ENCODE peak calls at places on chromosomes 1 and 21, in seven cellular contexts. One of them, this sample, is unnamed.

GRCh38 chr1:203051841-203052324 is 25.6 kb downstream of the PPFIA4 start:
- DNase-seq in tibial nerve: no peak
- DNase-seq in psoas muscle: peak
- DNase-seq in pancreas: no peak
- DNase-seq in AG04450: no peak
- DNase-seq in naive thymus-derived CD4-positive, alpha-beta T cell: no peak
- DNase-seq in SK-N-MC: no peak
- DNase-seq in this sample: no peak

GRCh38 chr1:231266811-231267322 is 25.9 kb downstream of the GNPAT start:
- DNase-seq in psoas muscle: no peak
- DNase-seq in AG04450: no peak
- DNase-seq in naive thymus-derived CD4-positive, alpha-beta T cell: no peak
- DNase-seq in SK-N-MC: no peak
- DNase-seq in pancreas: no peak
- DNase-seq in tibial nerve: no peak
- DNase-seq in this sample: no peak

GRCh38 chr1:32611859-32612188 is 38.5 kb downstream of the ZBTB8OS start:
- DNase-seq in tibial nerve: no peak
- DNase-seq in naive thymus-derived CD4-positive, alpha-beta T cell: no peak
- DNase-seq in AG04450: no peak
- DNase-seq in pancreas: no peak
- DNase-seq in SK-N-MC: no peak
- DNase-seq in psoas muscle: no peak
- DNase-seq in this sample: no peak

GRCh38 chr1:242525360-242525722 is 844 bp upstream of the PLD5 start:
- DNase-seq in SK-N-MC: no peak
- DNase-seq in pancreas: no peak
- DNase-seq in naive thymus-derived CD4-positive, alpha-beta T cell: no peak
- DNase-seq in AG04450: no peak
- DNase-seq in tibial nerve: no peak
- DNase-seq in psoas muscle: no peak
- DNase-seq in this sample: no peak

GRCh38 chr21:28832013-28832714 is 160.5 kb downstream of the LTN1 start:
- DNase-seq in SK-N-MC: no peak
- DNase-seq in pancreas: no peak
- DNase-seq in psoas muscle: no peak
- DNase-seq in tibial nerve: no peak
- DNase-seq in AG04450: no peak
- DNase-seq in naive thymus-derived CD4-positive, alpha-beta T cell: peak
- DNase-seq in this sample: no peak

GRCh38 chr1:10888791-10889627 is 92.6 kb upstream of the CASZ1 start:
- DNase-seq in psoas muscle: no peak
- DNase-seq in SK-N-MC: no peak
- DNase-seq in AG04450: no peak
- DNase-seq in naive thymus-derived CD4-positive, alpha-beta T cell: no peak
- DNase-seq in pancreas: no peak
- DNase-seq in tibial nerve: no peak
- DNase-seq in this sample: no peak

GRCh38 chr1:19679691-19680090 is 15.0 kb downstream of the HTR6 start:
- DNase-seq in naive thymus-derived CD4-positive, alpha-beta T cell: no peak
- DNase-seq in SK-N-MC: no peak
- DNase-seq in AG04450: no peak
- DNase-seq in tibial nerve: no peak
- DNase-seq in psoas muscle: no peak
- DNase-seq in pancreas: no peak
- DNase-seq in this sample: no peak

GRCh38 chr1:33088119-33088906 is 7.4 kb downstream of the AZIN2 start:
- DNase-seq in SK-N-MC: no peak
- DNase-seq in AG04450: no peak
- DNase-seq in tibial nerve: no peak
- DNase-seq in pancreas: no peak
- DNase-seq in psoas muscle: no peak
- DNase-seq in naive thymus-derived CD4-positive, alpha-beta T cell: no peak
- DNase-seq in this sample: no peak

GRCh38 chr21:14766241-14766640 is 220.1 kb upstream of the SAMSN1 start:
- DNase-seq in psoas muscle: no peak
- DNase-seq in SK-N-MC: no peak
- DNase-seq in pancreas: no peak
- DNase-seq in AG04450: no peak
- DNase-seq in naive thymus-derived CD4-positive, alpha-beta T cell: no peak
- DNase-seq in tibial nerve: no peak
- DNase-seq in this sample: no peak

GRCh38 chr1:172185206-172185605 is 235.3 kb upstream of the C1orf105 start:
- DNase-seq in naive thymus-derived CD4-positive, alpha-beta T cell: no peak
- DNase-seq in psoas muscle: no peak
- DNase-seq in AG04450: no peak
- DNase-seq in tibial nerve: no peak
- DNase-seq in pancreas: no peak
- DNase-seq in SK-N-MC: no peak
- DNase-seq in this sample: no peak

GRCh38 chr1:214332950-214333798 is 52.2 kb downstream of the SMYD2 start:
- DNase-seq in AG04450: peak
- DNase-seq in psoas muscle: peak
- DNase-seq in SK-N-MC: no peak
- DNase-seq in naive thymus-derived CD4-positive, alpha-beta T cell: peak
- DNase-seq in pancreas: no peak
- DNase-seq in tibial nerve: peak
- DNase-seq in this sample: no peak

GRCh38 chr1:26787706-26788514 is at the start of gene PIGV:
- DNase-seq in AG04450: no peak
- DNase-seq in naive thymus-derived CD4-positive, alpha-beta T cell: peak
- DNase-seq in SK-N-MC: no peak
- DNase-seq in tibial nerve: peak
- DNase-seq in pancreas: peak
- DNase-seq in psoas muscle: peak
- DNase-seq in this sample: peak

GRCh38 chr21:43361127-43361492 is 65.8 kb downstream of the SIK1 start:
- DNase-seq in pancreas: no peak
- DNase-seq in psoas muscle: peak
- DNase-seq in naive thymus-derived CD4-positive, alpha-beta T cell: peak
- DNase-seq in tibial nerve: no peak
- DNase-seq in AG04450: no peak
- DNase-seq in SK-N-MC: no peak
- DNase-seq in this sample: no peak

GRCh38 chr1:26558649-26559048 is 29.1 kb downstream of the RPS6KA1 start:
- DNase-seq in pancreas: no peak
- DNase-seq in tibial nerve: no peak
- DNase-seq in SK-N-MC: no peak
- DNase-seq in AG04450: no peak
- DNase-seq in naive thymus-derived CD4-positive, alpha-beta T cell: no peak
- DNase-seq in psoas muscle: no peak
- DNase-seq in this sample: no peak

GRCh38 chr1:156114101-156114918 is at the start of gene LMNA:
- DNase-seq in SK-N-MC: no peak
- DNase-seq in naive thymus-derived CD4-positive, alpha-beta T cell: no peak
- DNase-seq in pancreas: peak
- DNase-seq in AG04450: peak
- DNase-seq in psoas muscle: peak
- DNase-seq in tibial nerve: peak
- DNase-seq in this sample: peak

GRCh38 chr1:112697781-112698201 is 9.1 kb downstream of the RHOC start:
- DNase-seq in AG04450: no peak
- DNase-seq in naive thymus-derived CD4-positive, alpha-beta T cell: no peak
- DNase-seq in psoas muscle: no peak
- DNase-seq in pancreas: no peak
- DNase-seq in SK-N-MC: no peak
- DNase-seq in tibial nerve: no peak
- DNase-seq in this sample: no peak

GRCh38 chr1:112700290-112701226 is 6.4 kb downstream of the RHOC start:
- DNase-seq in SK-N-MC: no peak
- DNase-seq in naive thymus-derived CD4-positive, alpha-beta T cell: peak
- DNase-seq in psoas muscle: peak
- DNase-seq in tibial nerve: peak
- DNase-seq in pancreas: peak
- DNase-seq in AG04450: peak
- DNase-seq in this sample: peak

GRCh38 chr1:112698366-112699310 is 8.3 kb downstream of the RHOC start:
- DNase-seq in pancreas: peak
- DNase-seq in naive thymus-derived CD4-positive, alpha-beta T cell: no peak
- DNase-seq in psoas muscle: no peak
- DNase-seq in tibial nerve: no peak
- DNase-seq in AG04450: no peak
- DNase-seq in SK-N-MC: no peak
- DNase-seq in this sample: no peak

GRCh38 chr1:112701227-112702066 is 5.5 kb downstream of the RHOC start:
- DNase-seq in tibial nerve: no peak
- DNase-seq in AG04450: no peak
- DNase-seq in SK-N-MC: no peak
- DNase-seq in psoas muscle: no peak
- DNase-seq in naive thymus-derived CD4-positive, alpha-beta T cell: no peak
- DNase-seq in pancreas: no peak
- DNase-seq in this sample: no peak

DNA sequence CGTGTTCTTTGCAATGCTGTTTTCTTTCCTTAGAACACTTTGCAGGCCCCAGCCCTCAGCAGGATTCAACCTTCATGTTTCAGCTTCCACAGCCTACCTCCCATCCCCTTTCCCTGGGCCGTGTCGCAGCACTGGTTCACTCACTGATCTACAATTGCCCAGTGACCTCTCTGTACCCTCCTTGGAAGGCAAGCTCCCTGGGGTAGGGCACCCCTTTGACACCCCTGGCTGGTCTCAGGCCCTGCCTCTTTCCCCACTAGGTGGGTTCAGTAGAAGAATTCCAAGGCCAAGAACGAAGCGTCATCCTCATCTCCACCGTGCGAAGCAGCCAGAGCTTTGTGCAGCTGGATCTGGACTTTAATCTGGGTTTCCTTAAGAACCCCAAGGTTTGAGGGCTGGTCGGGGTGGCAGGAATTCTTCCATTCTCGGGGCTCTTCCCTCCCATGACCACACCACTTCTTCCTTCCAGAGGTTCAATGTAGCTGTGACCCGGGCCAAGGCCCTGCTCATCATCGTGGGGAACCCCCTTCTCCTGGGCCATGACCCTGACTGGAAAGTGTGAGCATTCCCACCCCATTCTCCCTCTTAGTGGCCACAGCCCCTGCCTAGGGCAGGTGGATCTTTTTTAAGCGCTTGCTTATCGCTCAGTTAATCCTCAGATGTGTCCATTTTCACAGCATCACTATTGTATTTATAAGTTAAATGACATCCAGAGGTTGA is 7.3 kb downstream of the RHOC start:
- DNase-seq in psoas muscle: no peak
- DNase-seq in AG04450: no peak
- DNase-seq in tibial nerve: no peak
- DNase-seq in pancreas: no peak
- DNase-seq in naive thymus-derived CD4-positive, alpha-beta T cell: no peak
- DNase-seq in SK-N-MC: no peak
- DNase-seq in this sample: no peak
- H3K27ac ChIP-seq in psoas muscle: peak
- H3K27ac ChIP-seq in AG04450: peak
- H3K27ac ChIP-seq in tibial nerve: peak
- H3K27ac ChIP-seq in pancreas: no peak
- H3K27ac ChIP-seq in naive thymus-derived CD4-positive, alpha-beta T cell: no peak
- H3K27ac ChIP-seq in SK-N-MC: peak
- H3K27ac ChIP-seq in this sample: peak

DNA sequence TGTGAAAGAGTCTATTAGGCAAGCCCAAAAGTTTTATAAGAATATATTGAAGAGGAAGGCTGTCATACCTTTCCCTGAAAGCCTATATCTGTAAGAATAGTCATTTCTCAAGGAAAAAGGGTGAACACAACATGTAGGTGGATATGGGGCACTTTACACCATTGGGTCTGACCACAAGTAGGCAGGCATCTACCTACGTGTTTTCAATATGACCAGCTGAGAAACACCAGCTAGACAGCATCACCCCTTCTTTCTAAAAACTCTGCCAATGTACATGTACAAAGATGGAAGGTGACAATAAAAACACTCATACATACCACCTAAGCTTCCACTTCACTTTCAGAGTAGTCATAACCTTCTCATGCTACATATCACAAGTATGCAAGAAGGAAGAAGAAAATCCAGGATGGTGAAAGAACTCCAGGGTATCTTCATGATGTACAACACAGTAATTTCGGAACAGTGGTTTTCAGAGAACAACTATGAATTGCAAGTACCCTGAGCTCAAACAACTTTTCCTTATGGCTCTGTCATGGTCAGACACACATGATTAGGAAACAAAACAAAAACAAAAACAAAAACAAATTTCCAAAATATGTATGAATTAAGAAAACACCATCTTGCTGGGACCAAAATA is 98.5 kb upstream of the ADGRL2 start:
- DNase-seq in tibial nerve: no peak
- DNase-seq in naive thymus-derived CD4-positive, alpha-beta T cell: no peak
- DNase-seq in SK-N-MC: no peak
- DNase-seq in psoas muscle: no peak
- DNase-seq in pancreas: no peak
- DNase-seq in AG04450: no peak
- DNase-seq in this sample: no peak
- H3K27ac ChIP-seq in tibial nerve: no peak
- H3K27ac ChIP-seq in naive thymus-derived CD4-positive, alpha-beta T cell: no peak
- H3K27ac ChIP-seq in SK-N-MC: no peak
- H3K27ac ChIP-seq in psoas muscle: no peak
- H3K27ac ChIP-seq in pancreas: no peak
- H3K27ac ChIP-seq in AG04450: no peak
- H3K27ac ChIP-seq in this sample: no peak

DNA sequence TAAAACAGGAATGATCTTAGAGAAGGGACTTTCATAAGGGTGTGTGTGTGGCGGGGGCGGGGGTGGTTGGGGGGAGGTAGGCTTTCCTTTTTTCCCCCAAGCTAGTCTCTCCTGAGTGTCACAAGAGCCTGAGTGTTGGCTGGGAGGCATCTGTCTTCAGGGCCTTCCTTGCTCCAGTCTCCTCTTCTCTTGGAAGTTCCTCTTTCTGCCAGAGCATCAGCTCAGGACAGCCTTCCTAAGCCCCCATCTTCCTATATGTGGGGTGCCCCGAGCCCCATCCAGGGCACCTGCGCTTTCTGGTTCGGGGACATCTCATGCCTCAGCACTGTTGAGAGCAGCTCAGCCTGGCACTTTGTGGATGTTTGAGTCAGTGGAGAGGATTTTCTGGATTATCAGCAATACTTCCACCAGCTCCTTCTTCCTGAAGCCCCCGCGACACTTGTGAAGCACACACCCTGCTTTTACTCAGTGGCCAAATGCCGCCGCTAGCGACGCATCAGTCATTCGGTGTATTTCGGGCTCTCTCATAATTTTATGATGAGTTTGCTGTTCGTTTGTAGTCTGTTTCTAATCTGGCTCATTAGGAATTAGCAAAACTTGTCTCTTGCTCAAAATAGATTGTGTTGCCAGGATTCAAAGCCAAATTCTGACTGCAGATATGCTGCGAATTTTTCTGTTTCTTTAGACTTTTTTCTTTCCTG is 61.7 kb downstream of the GALNT2 start:
- DNase-seq in psoas muscle: no peak
- DNase-seq in AG04450: no peak
- DNase-seq in pancreas: no peak
- DNase-seq in tibial nerve: no peak
- DNase-seq in naive thymus-derived CD4-positive, alpha-beta T cell: no peak
- DNase-seq in SK-N-MC: no peak
- DNase-seq in this sample: no peak
- H3K27ac ChIP-seq in psoas muscle: no peak
- H3K27ac ChIP-seq in AG04450: no peak
- H3K27ac ChIP-seq in pancreas: no peak
- H3K27ac ChIP-seq in tibial nerve: no peak
- H3K27ac ChIP-seq in naive thymus-derived CD4-positive, alpha-beta T cell: no peak
- H3K27ac ChIP-seq in SK-N-MC: no peak
- H3K27ac ChIP-seq in this sample: no peak

DNA sequence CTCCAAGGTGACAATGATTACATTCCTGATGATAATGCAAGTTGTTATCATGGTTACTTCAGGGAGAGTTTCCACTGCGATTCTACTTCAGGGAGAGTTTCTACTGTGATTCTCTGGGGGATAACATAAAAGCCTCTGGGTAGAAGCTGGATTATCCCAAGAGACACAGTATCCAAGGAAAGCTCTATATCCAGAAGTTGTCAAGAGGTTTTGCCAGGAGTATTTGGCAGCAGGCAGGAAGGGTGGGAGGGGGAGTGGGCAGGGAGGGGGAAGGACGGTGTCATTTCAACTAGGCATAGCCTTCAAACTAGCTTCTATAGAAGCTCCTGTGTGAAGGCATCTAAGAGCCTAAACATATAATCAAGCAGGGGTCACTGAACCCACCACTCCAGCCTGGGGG is 15.0 kb upstream of the SMIM12 start:
- DNase-seq in pancreas: no peak
- DNase-seq in SK-N-MC: no peak
- DNase-seq in naive thymus-derived CD4-positive, alpha-beta T cell: no peak
- DNase-seq in AG04450: no peak
- DNase-seq in tibial nerve: no peak
- DNase-seq in psoas muscle: no peak
- DNase-seq in this sample: no peak
- H3K27ac ChIP-seq in pancreas: no peak
- H3K27ac ChIP-seq in SK-N-MC: no peak
- H3K27ac ChIP-seq in naive thymus-derived CD4-positive, alpha-beta T cell: no peak
- H3K27ac ChIP-seq in AG04450: no peak
- H3K27ac ChIP-seq in tibial nerve: no peak
- H3K27ac ChIP-seq in psoas muscle: no peak
- H3K27ac ChIP-seq in this sample: no peak

This sample was measured in caudate nucleus.